ENCODE peak calls at places on chromosomes 2 and 18, in eight cellular contexts. P, E, K, F, J, I, R and B are unnamed samples.
A peak's percentile ranks its signal among the peaks of the same experiment; 100 is the strongest.

GRCh38 chr2:204277226-204277625 is 268.0 kb upstream of the PARD3B start:
- DNase-seq in P (no peak), E (no peak), K (no peak), F (no peak), J (no peak), I (no peak), R (peak; percentile 28), B (no peak)

GRCh38 chr2:175840261-175840660 is 161.8 kb downstream of the LNPK start:
- DNase-seq in P (no peak), E (no peak), K (no peak), F (no peak), J (no peak), I (no peak), R (no peak), B (no peak)

GRCh38 chr2:130887643-130888042 is 50.9 kb downstream of the ARHGEF4 start:
- DNase-seq in P (no peak), E (no peak), K (no peak), F (no peak), J (no peak), I (no peak), R (no peak), B (no peak)

GRCh38 chr2:237072067-237072931 is 13.4 kb upstream of the COPS8 start:
- DNase-seq in P (peak; percentile 54), E (peak; percentile 63), K (peak; percentile 88), F (peak; percentile 64), J (peak; percentile 72), I (no peak), R (peak; percentile 83), B (peak; percentile 92)

GRCh38 chr18:9726936-9727335 is 18.8 kb downstream of the RAB31 start:
- DNase-seq in P (no peak), E (no peak), K (no peak), F (no peak), J (no peak), I (no peak), R (no peak), B (no peak)

GRCh38 chr18:56747032-56747658 is 96.0 kb downstream of the WDR7 start:
- DNase-seq in P (no peak), E (no peak), K (no peak), F (no peak), J (no peak), I (no peak), R (no peak), B (no peak)

GRCh38 chr18:61047794-61048193 is 285.4 kb upstream of the CDH20 start:
- DNase-seq in P (no peak), E (no peak), K (no peak), F (no peak), J (no peak), I (no peak), R (no peak), B (no peak)

GRCh38 chr2:160932960-160933359 is 227.3 kb upstream of the TANK start:
- DNase-seq in P (no peak), E (no peak), K (no peak), F (no peak), J (no peak), I (no peak), R (peak; percentile 88), B (no peak)

GRCh38 chr2:241882090-241882625 is 12.6 kb downstream of the RTP5 start:
- DNase-seq in P (no peak), E (no peak), K (no peak), F (no peak), J (no peak), I (no peak), R (no peak), B (no peak)

GRCh38 chr18:50816767-50817166 is 3.0 kb downstream of the MRO start:
- DNase-seq in P (no peak), E (peak; percentile 42), K (peak; percentile 21), F (no peak), J (no peak), I (peak; percentile 52), R (no peak), B (no peak)

GRCh38 chr18:23779696-23780303 is 90.5 kb downstream of the LAMA3 start:
- DNase-seq in P (no peak), E (peak; percentile 10), K (peak; percentile 33), F (no peak), J (no peak), I (no peak), R (peak; percentile 36), B (no peak)

GRCh38 chr18:66587430-66587829 is 16.5 kb downstream of the CDH19 start:
- DNase-seq in P (no peak), E (no peak), K (no peak), F (no peak), J (no peak), I (no peak), R (peak; percentile 14), B (no peak)

GRCh38 chr2:170141865-170142264 is 36.1 kb upstream of the MYO3B start:
- DNase-seq in P (no peak), E (no peak), K (no peak), F (no peak), J (no peak), I (no peak), R (no peak), B (no peak)

DNA sequence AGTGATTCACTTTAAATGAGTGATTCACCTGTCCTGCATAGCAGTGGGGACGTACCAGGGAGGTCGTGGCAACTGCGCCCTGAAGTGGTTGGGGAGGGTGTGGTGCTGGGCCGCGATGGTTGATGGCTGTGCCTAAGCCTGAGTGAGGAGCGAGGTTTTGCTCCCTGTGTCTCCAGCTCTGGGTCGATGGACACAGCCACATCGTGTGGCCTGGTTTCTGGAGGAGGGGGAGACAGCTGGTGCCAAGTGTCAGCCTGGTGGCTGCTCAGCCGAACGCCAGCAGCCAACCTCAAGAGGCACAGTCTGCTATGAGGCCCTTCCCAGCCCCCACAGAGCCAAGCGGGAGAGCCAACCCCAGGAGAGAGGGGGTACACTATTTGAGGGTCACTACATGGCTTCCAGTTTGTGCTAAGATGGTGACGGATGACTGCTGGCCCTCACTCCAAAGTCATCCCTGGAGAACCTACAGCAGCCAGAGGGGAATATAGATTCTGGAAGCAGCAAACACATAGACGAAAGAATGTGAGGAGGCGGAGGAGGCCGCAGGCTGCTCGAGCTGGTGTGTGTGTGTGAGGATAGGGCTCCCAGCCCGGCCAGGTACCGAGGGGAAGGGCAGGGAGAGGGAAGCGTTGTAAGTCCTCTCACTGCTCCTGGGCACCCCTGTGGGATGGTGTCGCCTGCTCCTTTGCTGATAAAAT is 58.6 kb upstream of the OTOF start:
- DNase-seq in P (no peak), E (no peak), K (no peak), F (no peak), J (no peak), I (no peak), R (no peak), B (no peak)
- TF ChIP-seq CTCF in P (no peak), E (no peak), K (no peak), F (no peak), J (no peak), I (no peak), R (no peak), B (no peak)

GRCh38 chr2:57465067-57465466 is 581.5 kb upstream of the VRK2 start:
- DNase-seq in P (no peak), E (no peak), K (no peak), F (no peak), J (no peak), I (no peak), R (no peak), B (no peak)
- TF ChIP-seq CTCF in P (no peak), E (no peak), K (no peak), F (no peak), J (no peak), I (no peak), R (no peak), B (no peak)

GRCh38 chr2:11028407-11028916 is 116.7 kb downstream of the KCNF1 start:
- DNase-seq in P (no peak), E (no peak), K (no peak), F (no peak), J (no peak), I (no peak), R (no peak), B (no peak)
- TF ChIP-seq CTCF in P (no peak), E (no peak), K (no peak), F (no peak), J (no peak), I (no peak), R (no peak), B (no peak)

GRCh38 chr18:25137133-25137472 is 214.9 kb downstream of the ZNF521 start:
- DNase-seq in P (no peak), E (no peak), K (no peak), F (no peak), J (no peak), I (no peak), R (no peak), B (no peak)

GRCh38 chr18:25132786-25133496 is 219.0 kb downstream of the ZNF521 start:
- DNase-seq in P (no peak), E (no peak), K (no peak), F (no peak), J (no peak), I (no peak), R (no peak), B (no peak)

GRCh38 chr18:25134858-25135257 is 217.1 kb downstream of the ZNF521 start:
- DNase-seq in P (no peak), E (peak; percentile 29), K (no peak), F (no peak), J (no peak), I (no peak), R (no peak), B (no peak)

GRCh38 chr18:25133879-25134278 is 218.1 kb downstream of the ZNF521 start:
- DNase-seq in P (no peak), E (no peak), K (no peak), F (no peak), J (no peak), I (no peak), R (no peak), B (no peak)

GRCh38 chr18:25136416-25137132 is 215.4 kb downstream of the ZNF521 start:
- DNase-seq in P (no peak), E (no peak), K (no peak), F (no peak), J (peak; percentile 41), I (no peak), R (peak; percentile 6), B (no peak)
- TF ChIP-seq CTCF in P (no peak), E (no peak), K (no peak), F (no peak), J (no peak), I (no peak), R (no peak), B (no peak)

GRCh38 chr2:30074023-30074422 is 72.8 kb upstream of the YPEL5 start:
- DNase-seq in P (no peak), E (no peak), K (no peak), F (no peak), J (no peak), I (no peak), R (peak; percentile 10), B (no peak)

GRCh38 chr2:30073523-30073922 is 73.3 kb upstream of the YPEL5 start:
- DNase-seq in P (no peak), E (no peak), K (no peak), F (no peak), J (no peak), I (no peak), R (no peak), B (no peak)

GRCh38 chr2:30078521-30078920 is 68.3 kb upstream of the YPEL5 start:
- DNase-seq in P (no peak), E (no peak), K (no peak), F (no peak), J (no peak), I (no peak), R (peak; percentile 14), B (no peak)
- TF ChIP-seq CTCF in P (no peak), E (no peak), K (no peak), F (no peak), J (no peak), I (no peak), R (no peak), B (no peak)